ENCODE peak calls at places on chromosomes 5 and 9, in eight cellular contexts. K is SW480; W is stimulated activated CD8-positive, alpha-beta memory T cell treated with anti-CD3 and anti-CD28 coated beads, Interleukin-2, amount 100 ng/mL, for 48 hours; X is foreskin fibroblast; G is stimulated activated CD4-positive, alpha-beta T cell treated with anti-CD3 and anti-CD28 coated beads, Interleukin-2, amount 100 ng/mL, for 24 hours; H is left cardiac atrium; N is neural crest cell; V is progenitor cell of endocrine pancreas. B is an unnamed sample.

GRCh38 chr9:87698069-87698809 is 27.7 kb upstream of the CTSL start:
- DNase-seq in K (no peak), X (no peak), H (no peak), V (no peak), G (no peak), W (no peak), N (no peak), B (no peak)

GRCh38 chr5:59107692-59108091 is 524.8 kb downstream of the RAB3C start:
- DNase-seq in V (no peak), W (no peak), N (no peak), K (no peak), X (peak; percentile 51), H (no peak), G (no peak), B (no peak)

GRCh38 chr9:93600504-93600903 is 24.1 kb downstream of the PHF2 start:
- DNase-seq in G (no peak), V (no peak), X (no peak), H (no peak), W (no peak), N (no peak), K (peak; percentile 81), B (peak; percentile 18)

GRCh38 chr5:14809369-14810144 is 62.0 kb downstream of the ANKH start:
- DNase-seq in V (no peak), N (no peak), H (peak; percentile 72), W (peak; percentile 66), K (peak; percentile 94), X (peak; percentile 96), G (peak; percentile 74), B (peak; percentile 86)

GRCh38 chr5:35960328-35960727 is 21.9 kb upstream of the CAPSL start:
- DNase-seq in H (no peak), N (no peak), X (no peak), W (no peak), G (no peak), V (no peak), K (no peak), B (no peak)

GRCh38 chr5:140251527-140251973 is 51.4 kb downstream of the PFDN1 start:
- DNase-seq in X (peak; percentile 91), V (no peak), G (peak; percentile 69), W (peak; percentile 67), H (peak; percentile 47), K (peak; percentile 98), N (no peak), B (peak; percentile 53)

GRCh38 chr9:89408628-89409101 is 89.2 kb downstream of the SEMA4D start:
- DNase-seq in N (no peak), W (no peak), V (no peak), H (no peak), G (peak; percentile 70), X (no peak), K (no peak), B (peak; percentile 91)

GRCh38 chr9:125987420-125987819 is 240.2 kb downstream of the PBX3 start:
- DNase-seq in X (no peak), G (no peak), N (no peak), K (no peak), V (no peak), W (no peak), H (no peak), B (no peak)

GRCh38 chr5:76456258-76456657 is 53.2 kb downstream of the IQGAP2 start:
- DNase-seq in N (no peak), V (no peak), W (no peak), G (no peak), K (no peak), H (no peak), X (no peak), B (no peak)

GRCh38 chr5:65243161-65243560 is 238.6 kb downstream of the ADAMTS6 start:
- DNase-seq in H (no peak), V (no peak), G (no peak), W (no peak), K (no peak), X (no peak), N (no peak), B (no peak)

GRCh38 chr5:147621016-147621415 is 111.1 kb upstream of the DPYSL3 start:
- DNase-seq in V (no peak), W (no peak), H (no peak), X (no peak), N (no peak), K (no peak), G (no peak), B (no peak)

GRCh38 chr5:177378884-177379883 is 5.0 kb upstream of the SLC34A1 start:
- DNase-seq in G (no peak), H (no peak), X (peak; percentile 69), V (no peak), K (peak; percentile 90), N (no peak), W (no peak), B (no peak)

GRCh38 chr5:39947657-39948056 is 522.9 kb upstream of the DAB2 start:
- DNase-seq in G (no peak), H (no peak), N (no peak), W (no peak), X (no peak), V (no peak), K (no peak), B (no peak)

GRCh38 chr5:89282832-89283510 is 400.0 kb upstream of the MEF2C start:
- DNase-seq in G (no peak), W (no peak), V (no peak), N (no peak), K (peak; percentile 7), X (peak; percentile 75), H (no peak), B (no peak)

GRCh38 chr9:128638580-128638979 is 18.1 kb downstream of the DYNC2I2 start:
- DNase-seq in X (no peak), H (no peak), G (no peak), W (no peak), V (no peak), K (no peak), N (no peak), B (no peak)

GRCh38 chr5:5979761-5980570 is 398.4 kb downstream of the MED10 start:
- DNase-seq in H (no peak), G (no peak), V (no peak), X (no peak), N (no peak), W (no peak), K (no peak), B (no peak)

GRCh38 chr9:78958887-78959286 is 612.9 kb upstream of the TLE4 start:
- DNase-seq in K (no peak), N (no peak), W (no peak), X (no peak), V (no peak), G (no peak), H (no peak), B (no peak)

GRCh38 chr5:126300293-126300692 is 122.9 kb upstream of the GRAMD2B start:
- DNase-seq in W (no peak), G (no peak), V (no peak), H (no peak), N (no peak), X (no peak), K (no peak), B (no peak)

GRCh38 chr5:58360794-58361193 is 99.1 kb downstream of the PLK2 start:
- DNase-seq in H (no peak), G (no peak), W (no peak), N (no peak), V (no peak), X (no peak), K (no peak), B (no peak)

GRCh38 chr9:93699650-93700049 is 123.3 kb downstream of the PHF2 start:
- DNase-seq in W (no peak), H (no peak), K (no peak), N (no peak), X (no peak), V (peak; percentile 6), G (no peak), B (no peak)

GRCh38 chr5:128695791-128696520 is 157.9 kb upstream of the FBN2 start:
- DNase-seq in V (no peak), G (no peak), N (no peak), X (peak; percentile 27), W (no peak), H (no peak), K (no peak), B (no peak)

GRCh38 chr9:26176628-26177027 is 498.4 kb upstream of the TUSC1 start:
- DNase-seq in K (no peak), V (no peak), G (no peak), N (no peak), W (no peak), H (no peak), X (no peak), B (no peak)

GRCh38 chr5:2221450-2221849 is 338.7 kb upstream of the IRX4 start:
- DNase-seq in H (no peak), K (no peak), W (no peak), V (no peak), G (no peak), N (no peak), X (no peak), B (no peak)

GRCh38 chr5:43638556-43638955 is 35.6 kb downstream of the NNT start:
- DNase-seq in W (no peak), X (no peak), V (no peak), K (no peak), H (no peak), G (no peak), N (no peak), B (no peak)

GRCh38 chr5:37757980-37758582 is 81.8 kb downstream of the GDNF start:
- DNase-seq in G (no peak), W (no peak), K (no peak), H (no peak), N (no peak), X (peak; percentile 65), V (no peak), B (no peak)

GRCh38 chr5:106290841-106291240 is 1379.9 kb downstream of the EFNA5 start:
- DNase-seq in X (peak; percentile 58), W (no peak), V (no peak), K (no peak), N (no peak), G (no peak), H (no peak), B (no peak)

GRCh38 chr5:76852716-76853115 is 2.9 kb downstream of the S100Z start:
- DNase-seq in N (no peak), V (no peak), W (no peak), H (no peak), X (no peak), K (no peak), G (no peak), B (no peak)

GRCh38 chr9:78663367-78663766 is 366.4 kb downstream of the PSAT1 start:
- DNase-seq in V (no peak), N (no peak), K (no peak), X (no peak), W (no peak), H (peak; percentile 14), G (no peak), B (no peak)

GRCh38 chr9:92963831-92964606 is 16.7 kb downstream of the FGD3 start:
- DNase-seq in V (no peak), W (no peak), G (peak; percentile 61), X (no peak), H (no peak), N (no peak), K (no peak), B (peak; percentile 76)

GRCh38 chr5:123176938-123177275 is 87.9 kb downstream of the PRDM6 start:
- DNase-seq in V (no peak), W (no peak), N (no peak), G (no peak), K (no peak), H (no peak), X (peak; percentile 17), B (no peak)

GRCh38 chr5:154494036-154494435 is 16.0 kb upstream of the HAND1 start:
- DNase-seq in W (no peak), X (no peak), G (no peak), V (no peak), K (no peak), N (no peak), H (no peak), B (no peak)

GRCh38 chr9:4196886-4197285 is 103.0 kb downstream of the GLIS3 start:
- DNase-seq in V (no peak), G (no peak), K (no peak), H (no peak), X (no peak), W (no peak), N (no peak), B (peak; percentile 13)

GRCh38 chr5:61948151-61948550 is 357.9 kb upstream of the KIF2A start:
- DNase-seq in X (no peak), G (no peak), W (no peak), H (no peak), N (no peak), K (no peak), V (no peak), B (no peak)

GRCh38 chr5:33772276-33772990 is 119.4 kb downstream of the ADAMTS12 start:
- DNase-seq in K (no peak), V (no peak), X (peak; percentile 82), N (no peak), H (no peak), W (no peak), G (no peak), B (no peak)

B was measured in DND-41.